ENCODE peak calls at places on chromosome 9, in eight cellular contexts. Z is astrocyte of the spinal cord, L is bronchial epithelial cell, X is fibroblast of mammary gland, B is neural crest cell, F is fibroblast of lung, N is omental fat pad, D is GM23338. O is an unnamed sample.

GRCh38 chr9:121709798-121710197 is 58.4 kb downstream of the DAB2IP start:
- DNase-seq in Z (no peak), L (no peak), X (no peak), B (no peak), F (no peak), N (no peak), D (no peak), O (no peak)

GRCh38 chr9:84283895-84284294 is 56.7 kb downstream of the SLC28A3 start:
- DNase-seq in Z (no peak), L (no peak), X (no peak), B (no peak), F (no peak), N (no peak), D (no peak), O (no peak)

GRCh38 chr9:89425024-89425805 is 72.7 kb downstream of the SEMA4D start:
- DNase-seq in Z (peak; percentile 9), L (no peak), X (peak; percentile 34), B (no peak), F (no peak), N (no peak), D (no peak), O (no peak)

GRCh38 chr9:99158629-99159028 is 53.7 kb downstream of the TGFBR1 start:
- DNase-seq in Z (no peak), L (no peak), X (no peak), B (no peak), F (no peak), N (no peak), D (no peak), O (no peak)

GRCh38 chr9:37382982-37383357 is 39.5 kb upstream of the GRHPR start:
- DNase-seq in Z (no peak), L (no peak), X (no peak), B (no peak), F (no peak), N (no peak), D (no peak), O (no peak)

GRCh38 chr9:37919956-37920335 is 16.0 kb upstream of the SLC25A51 start:
- DNase-seq in Z (no peak), L (no peak), X (no peak), B (no peak), F (no peak), N (no peak), D (no peak), O (no peak)

GRCh38 chr9:17005085-17005484 is 129.8 kb upstream of the CNTLN start:
- DNase-seq in Z (peak; percentile 77), L (peak; percentile 37), X (peak; percentile 82), B (no peak), F (peak; percentile 87), N (no peak), D (peak; percentile 67), O (no peak)

GRCh38 chr9:98577446-98577845 is 131.3 kb downstream of the GABBR2 start:
- DNase-seq in Z (no peak), L (no peak), X (no peak), B (no peak), F (no peak), N (no peak), D (no peak), O (no peak)

GRCh38 chr9:83582026-83582425 is 40.9 kb upstream of the IDNK start:
- DNase-seq in Z (peak; percentile 38), L (peak; percentile 72), X (peak; percentile 86), B (no peak), F (peak; percentile 49), N (no peak), D (no peak), O (no peak)

GRCh38 chr9:130150779-130151381 is 21.3 kb upstream of the NCS1 start:
- DNase-seq in Z (no peak), L (peak; percentile 87), X (peak; percentile 63), B (no peak), F (peak; percentile 15), N (no peak), D (no peak), O (no peak)

GRCh38 chr9:92432350-92432749 is 8.1 kb upstream of the OMD start:
- DNase-seq in Z (no peak), L (no peak), X (peak; percentile 64), B (no peak), F (peak; percentile 72), N (no peak), D (no peak), O (no peak)

GRCh38 chr9:136674786-136675349 is 12.2 kb downstream of the EGFL7 start:
- DNase-seq in Z (no peak), L (no peak), X (no peak), B (no peak), F (no peak), N (no peak), D (no peak), O (no peak)

GRCh38 chr9:92048924-92049625 is 66.1 kb downstream of the SPTLC1 start:
- DNase-seq in Z (peak; percentile 47), L (no peak), X (no peak), B (no peak), F (peak; percentile 71), N (no peak), D (peak; percentile 71), O (no peak)

DNA sequence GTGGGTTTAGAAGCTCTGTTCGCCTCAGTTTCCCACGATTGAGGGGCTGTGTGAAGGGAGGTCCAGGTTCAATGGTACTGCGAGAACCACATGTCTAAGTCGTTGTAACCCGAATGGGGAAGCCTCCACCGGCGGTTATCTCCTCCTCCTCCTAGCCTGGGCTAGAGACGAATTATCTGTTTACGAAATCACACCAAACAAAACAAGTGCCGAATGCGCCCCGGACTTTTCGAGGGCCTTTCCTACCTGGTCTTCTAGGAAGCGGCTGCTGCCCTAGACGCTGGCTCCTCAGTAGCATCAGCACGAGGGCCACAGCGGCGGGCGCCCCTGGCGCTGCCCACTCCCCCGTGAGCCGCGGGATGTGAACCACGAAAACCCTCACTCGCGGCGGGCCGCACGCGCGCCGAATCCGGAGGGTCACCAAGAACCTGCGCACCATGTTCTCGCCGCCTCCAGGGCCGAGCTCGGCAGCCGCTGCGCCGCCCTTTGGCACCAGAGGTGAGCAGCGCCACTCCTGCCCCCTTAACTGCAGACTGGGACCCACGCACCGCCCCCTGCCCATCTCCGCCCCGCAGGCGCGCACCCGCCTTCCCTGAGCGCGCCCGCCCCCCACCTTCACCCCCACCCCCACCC is at the start of gene CDKN2A:
- DNase-seq in Z (no peak), L (no peak), X (no peak), B (no peak), F (no peak), N (no peak), D (peak; percentile 72), O (peak; percentile 38)
- TF ChIP-seq CTCF in Z (no peak), L (peak; percentile 25), X (no peak), B (no peak), F (no peak), N (no peak), D (no peak), O (no peak)

GRCh38 chr9:6305954-6306563 is 22.1 kb upstream of the TPD52L3 start:
- DNase-seq in Z (peak; percentile 44), L (peak; percentile 71), X (peak; percentile 65), B (no peak), F (peak; percentile 65), N (no peak), D (peak; percentile 61), O (no peak)
- TF ChIP-seq CTCF in Z (peak; percentile 46), L (peak; percentile 56), X (peak; percentile 67), B (peak; percentile 76), F (peak; percentile 44), N (no peak), D (peak; percentile 76), O (no peak)

GRCh38 chr9:104860280-104860679 is 67.7 kb downstream of the ABCA1 start:
- DNase-seq in Z (no peak), L (no peak), X (no peak), B (no peak), F (peak; percentile 36), N (no peak), D (no peak), O (no peak)

GRCh38 chr9:104864675-104865104 is 63.3 kb downstream of the ABCA1 start:
- DNase-seq in Z (peak; percentile 78), L (no peak), X (peak; percentile 98), B (no peak), F (peak; percentile 88), N (no peak), D (no peak), O (no peak)

GRCh38 chr9:104861406-104861805 is 66.5 kb downstream of the ABCA1 start:
- DNase-seq in Z (no peak), L (no peak), X (no peak), B (no peak), F (no peak), N (no peak), D (no peak), O (no peak)

GRCh38 chr9:104866186-104866585 is 61.8 kb downstream of the ABCA1 start:
- DNase-seq in Z (peak; percentile 35), L (peak; percentile 28), X (peak; percentile 89), B (no peak), F (no peak), N (no peak), D (no peak), O (no peak)

DNA sequence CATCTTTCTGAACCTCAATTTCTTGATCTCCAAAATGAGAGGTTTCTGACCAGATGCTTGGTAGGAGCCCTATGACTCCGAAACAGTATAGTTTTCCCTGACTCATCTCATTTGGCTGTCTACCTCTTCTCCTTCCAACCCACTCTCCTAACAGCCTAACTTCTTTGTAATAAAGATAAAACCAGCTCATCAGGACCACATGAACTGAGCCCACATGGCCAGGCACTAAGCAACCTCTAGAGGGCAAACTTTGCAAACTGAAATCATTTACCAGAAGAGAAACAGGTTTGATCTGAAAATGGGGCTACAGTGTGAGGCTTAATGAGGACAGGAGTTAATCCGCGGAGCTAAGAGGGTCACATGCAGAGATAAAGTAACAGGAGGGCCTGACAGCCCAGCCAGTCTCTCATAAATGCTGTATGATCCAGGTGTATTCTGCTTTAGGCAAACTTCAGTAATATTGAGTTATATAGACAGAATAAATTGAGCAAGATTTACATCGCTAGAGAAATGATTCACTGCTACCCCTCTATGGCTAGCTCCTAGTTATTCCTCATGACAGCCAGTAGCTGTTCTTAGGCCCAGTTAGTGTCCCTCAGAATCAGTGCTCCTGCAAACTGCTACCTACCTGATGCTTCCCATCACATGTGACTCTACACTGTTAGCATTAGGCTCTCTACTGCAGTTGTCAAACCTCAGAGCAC is 64.6 kb downstream of the ABCA1 start:
- DNase-seq in Z (peak; percentile 83), L (peak; percentile 75), X (peak; percentile 94), B (peak; percentile 35), F (peak; percentile 85), N (no peak), D (peak; percentile 91), O (peak; percentile 41)
- TF ChIP-seq CTCF in Z (peak; percentile 90), L (peak; percentile 77), X (peak; percentile 94), B (peak; percentile 82), F (peak; percentile 94), N (no peak), D (peak; percentile 86), O (peak; percentile 82)

GRCh38 chr9:131309526-131310276 is 20.2 kb downstream of the PLPP7 start:
- DNase-seq in Z (no peak), L (no peak), X (no peak), B (no peak), F (no peak), N (no peak), D (no peak), O (no peak)

GRCh38 chr9:131308906-131309305 is 19.4 kb downstream of the PLPP7 start:
- DNase-seq in Z (no peak), L (no peak), X (no peak), B (no peak), F (no peak), N (no peak), D (no peak), O (no peak)

GRCh38 chr9:131307974-131308373 is 18.5 kb downstream of the PLPP7 start:
- DNase-seq in Z (no peak), L (no peak), X (no peak), B (no peak), F (no peak), N (no peak), D (no peak), O (no peak)

GRCh38 chr9:131306397-131306997 is 17.0 kb downstream of the PLPP7 start:
- DNase-seq in Z (no peak), L (no peak), X (no peak), B (no peak), F (peak; percentile 15), N (no peak), D (no peak), O (no peak)

GRCh38 chr9:131308452-131308851 is 18.9 kb downstream of the PLPP7 start:
- DNase-seq in Z (no peak), L (no peak), X (no peak), B (no peak), F (no peak), N (no peak), D (no peak), O (no peak)
- TF ChIP-seq CTCF in Z (no peak), L (no peak), X (no peak), B (no peak), F (no peak), N (no peak), D (no peak), O (no peak)

O was measured in CD8-positive, alpha-beta T cell.